ENCODE peak calls at places on chromosomes 11 and 22, in six cellular contexts. One of them, this sample, is unnamed.

GRCh38 chr11:118998388-118998717 is 415 bp downstream of the CENATAC start:
- ATAC-seq in Right ventricle myocardium superior: peak
- ATAC-seq in Panc1: peak
- ATAC-seq in naive B cell: peak
- ATAC-seq in gastrocnemius medialis: peak
- ATAC-seq in left lobe of liver: peak
- ATAC-seq in this sample: no peak

GRCh38 chr11:121887564-121887963 is 228.5 kb downstream of the BLID start:
- ATAC-seq in Right ventricle myocardium superior: peak
- ATAC-seq in Panc1: no peak
- ATAC-seq in naive B cell: no peak
- ATAC-seq in gastrocnemius medialis: no peak
- ATAC-seq in left lobe of liver: peak
- ATAC-seq in this sample: no peak

GRCh38 chr22:22866381-22867111 is 21.1 kb upstream of the IGLL5 start:
- ATAC-seq in Right ventricle myocardium superior: peak
- ATAC-seq in Panc1: no peak
- ATAC-seq in naive B cell: no peak
- ATAC-seq in gastrocnemius medialis: no peak
- ATAC-seq in left lobe of liver: no peak
- ATAC-seq in this sample: no peak

GRCh38 chr11:73085189-73085875 is 56.8 kb downstream of the FCHSD2 start:
- ATAC-seq in Right ventricle myocardium superior: peak
- ATAC-seq in Panc1: no peak
- ATAC-seq in naive B cell: peak
- ATAC-seq in gastrocnemius medialis: peak
- ATAC-seq in left lobe of liver: peak
- ATAC-seq in this sample: no peak

GRCh38 chr11:93160808-93161207 is 37.0 kb downstream of the SLC36A4 start:
- ATAC-seq in Right ventricle myocardium superior: no peak
- ATAC-seq in Panc1: no peak
- ATAC-seq in naive B cell: no peak
- ATAC-seq in gastrocnemius medialis: no peak
- ATAC-seq in left lobe of liver: no peak
- ATAC-seq in this sample: no peak

GRCh38 chr22:43262990-43263644 is 76.2 kb upstream of the TTLL12 start:
- ATAC-seq in Right ventricle myocardium superior: peak
- ATAC-seq in Panc1: no peak
- ATAC-seq in naive B cell: peak
- ATAC-seq in gastrocnemius medialis: no peak
- ATAC-seq in left lobe of liver: peak
- ATAC-seq in this sample: peak

GRCh38 chr11:107780775-107781174 is 68.9 kb upstream of the SLN start:
- ATAC-seq in Right ventricle myocardium superior: no peak
- ATAC-seq in Panc1: peak
- ATAC-seq in naive B cell: no peak
- ATAC-seq in gastrocnemius medialis: no peak
- ATAC-seq in left lobe of liver: no peak
- ATAC-seq in this sample: no peak

GRCh38 chr11:110778351-110778750 is 66.1 kb upstream of the ARHGAP20 start:
- ATAC-seq in Right ventricle myocardium superior: no peak
- ATAC-seq in Panc1: no peak
- ATAC-seq in naive B cell: peak
- ATAC-seq in gastrocnemius medialis: no peak
- ATAC-seq in left lobe of liver: no peak
- ATAC-seq in this sample: peak

GRCh38 chr22:49820984-49821383 is 6.7 kb downstream of the BRD1 start:
- ATAC-seq in Right ventricle myocardium superior: peak
- ATAC-seq in Panc1: no peak
- ATAC-seq in naive B cell: no peak
- ATAC-seq in gastrocnemius medialis: peak
- ATAC-seq in left lobe of liver: peak
- ATAC-seq in this sample: no peak

GRCh38 chr11:67667490-67668190 is 6.8 kb downstream of the ALDH3B2 start:
- ATAC-seq in Right ventricle myocardium superior: no peak
- ATAC-seq in Panc1: no peak
- ATAC-seq in naive B cell: peak
- ATAC-seq in gastrocnemius medialis: no peak
- ATAC-seq in left lobe of liver: no peak
- ATAC-seq in this sample: peak

GRCh38 chr22:45448431-45448830 is 34.9 kb downstream of the RIBC2 start:
- ATAC-seq in Right ventricle myocardium superior: peak
- ATAC-seq in Panc1: no peak
- ATAC-seq in naive B cell: no peak
- ATAC-seq in gastrocnemius medialis: peak
- ATAC-seq in left lobe of liver: no peak
- ATAC-seq in this sample: no peak

GRCh38 chr22:25564979-25565677 is 653 bp downstream of the GRK3 start:
- ATAC-seq in Right ventricle myocardium superior: peak
- ATAC-seq in Panc1: peak
- ATAC-seq in naive B cell: peak
- ATAC-seq in gastrocnemius medialis: peak
- ATAC-seq in left lobe of liver: peak
- ATAC-seq in this sample: peak

GRCh38 chr22:23569291-23569690 is 10.8 kb downstream of the IGLL1 start:
- ATAC-seq in Right ventricle myocardium superior: no peak
- ATAC-seq in Panc1: no peak
- ATAC-seq in naive B cell: no peak
- ATAC-seq in gastrocnemius medialis: no peak
- ATAC-seq in left lobe of liver: no peak
- ATAC-seq in this sample: no peak

GRCh38 chr11:10872097-10872496 is 14.2 kb upstream of the ZBED5 start:
- ATAC-seq in Right ventricle myocardium superior: no peak
- ATAC-seq in Panc1: no peak
- ATAC-seq in naive B cell: no peak
- ATAC-seq in gastrocnemius medialis: no peak
- ATAC-seq in left lobe of liver: no peak
- ATAC-seq in this sample: no peak

GRCh38 chr11:88131764-88132470 is 43.3 kb downstream of the RAB38 start:
- ATAC-seq in Right ventricle myocardium superior: no peak
- ATAC-seq in Panc1: no peak
- ATAC-seq in naive B cell: no peak
- ATAC-seq in gastrocnemius medialis: no peak
- ATAC-seq in left lobe of liver: no peak
- ATAC-seq in this sample: no peak

GRCh38 chr22:40376149-40376548 is 5.8 kb downstream of the SGSM3 start:
- ATAC-seq in Right ventricle myocardium superior: no peak
- ATAC-seq in Panc1: no peak
- ATAC-seq in naive B cell: peak
- ATAC-seq in gastrocnemius medialis: peak
- ATAC-seq in left lobe of liver: no peak
- ATAC-seq in this sample: peak

GRCh38 chr11:94924074-94925031 is 49.0 kb downstream of the CWC15 start:
- ATAC-seq in Right ventricle myocardium superior: no peak
- ATAC-seq in Panc1: no peak
- ATAC-seq in naive B cell: no peak
- ATAC-seq in gastrocnemius medialis: no peak
- ATAC-seq in left lobe of liver: no peak
- ATAC-seq in this sample: no peak

GRCh38 chr11:129302386-129303101 is 73.1 kb upstream of the BARX2 start:
- ATAC-seq in Right ventricle myocardium superior: no peak
- ATAC-seq in Panc1: no peak
- ATAC-seq in naive B cell: no peak
- ATAC-seq in gastrocnemius medialis: no peak
- ATAC-seq in left lobe of liver: peak
- ATAC-seq in this sample: no peak

GRCh38 chr11:130550160-130550559 is 101.7 kb downstream of the ADAMTS15 start:
- ATAC-seq in Right ventricle myocardium superior: no peak
- ATAC-seq in Panc1: no peak
- ATAC-seq in naive B cell: no peak
- ATAC-seq in gastrocnemius medialis: no peak
- ATAC-seq in left lobe of liver: no peak
- ATAC-seq in this sample: no peak

GRCh38 chr22:42625416-42625815 is 10.7 kb upstream of the POLDIP3 start:
- ATAC-seq in Right ventricle myocardium superior: no peak
- ATAC-seq in Panc1: no peak
- ATAC-seq in naive B cell: no peak
- ATAC-seq in gastrocnemius medialis: no peak
- ATAC-seq in left lobe of liver: no peak
- ATAC-seq in this sample: no peak

GRCh38 chr11:107590460-107591097 is 368 bp upstream of the ELMOD1 start:
- ATAC-seq in Right ventricle myocardium superior: peak
- ATAC-seq in Panc1: peak
- ATAC-seq in naive B cell: no peak
- ATAC-seq in gastrocnemius medialis: no peak
- ATAC-seq in left lobe of liver: peak
- ATAC-seq in this sample: peak

GRCh38 chr11:84790849-84791427 is 836.2 kb downstream of the DLG2 start:
- ATAC-seq in Right ventricle myocardium superior: no peak
- ATAC-seq in Panc1: no peak
- ATAC-seq in naive B cell: no peak
- ATAC-seq in gastrocnemius medialis: no peak
- ATAC-seq in left lobe of liver: no peak
- ATAC-seq in this sample: peak

GRCh38 chr22:17786435-17787158 is 12.3 kb upstream of the BID start:
- ATAC-seq in Right ventricle myocardium superior: peak
- ATAC-seq in Panc1: no peak
- ATAC-seq in naive B cell: no peak
- ATAC-seq in gastrocnemius medialis: peak
- ATAC-seq in left lobe of liver: peak
- ATAC-seq in this sample: no peak

This sample was measured in stimulated activated memory B cell treated with anti-CD40 and anti-IgM and Interleukin-4, amounts not matched to agents 10 μg/mL and 1 μg/mL and 100 μg/mL, for 72 hours.